ENCODE peak calls at places on chromosomes 7 and 10, in five cellular contexts. J, I, R, Q and K are unnamed samples.

GRCh38 chr10:6476989-6477388 is 103.1 kb downstream of the PRKCQ start:
- DNase-seq in R (no peak), I (no peak), Q (no peak), J (no peak), K (no peak)

GRCh38 chr7:89123871-89124270 is 328.3 kb upstream of the TEX47 start:
- DNase-seq in J (no peak), Q (no peak), R (no peak), I (no peak), K (no peak)

GRCh38 chr7:98934267-98934666 is 55.9 kb downstream of the TRRAP start:
- DNase-seq in Q (no peak), R (no peak), J (no peak), I (no peak), K (no peak)

GRCh38 chr7:15554744-15555143 is 7.1 kb downstream of the AGMO start:
- DNase-seq in I (no peak), Q (no peak), R (peak; percentile 9), J (no peak), K (no peak)

GRCh38 chr10:78178940-78179339 is 145.3 kb downstream of the RPS24 start:
- DNase-seq in Q (no peak), R (no peak), I (peak; percentile 73), J (peak; percentile 33), K (no peak)

GRCh38 chr7:73703649-73703984 is 15.9 kb downstream of the STX1A start:
- DNase-seq in R (no peak), Q (no peak), J (no peak), I (no peak), K (no peak)

GRCh38 chr7:33893377-33893776 is 12.0 kb upstream of the BMPER start:
- DNase-seq in I (no peak), J (no peak), R (no peak), Q (no peak), K (no peak)

GRCh38 chr7:27095050-27095896 is 527 bp downstream of the HOXA1 start:
- DNase-seq in Q (no peak), J (no peak), R (no peak), I (no peak), K (no peak)

GRCh38 chr7:95209778-95210177 is 114.6 kb downstream of the PON1 start:
- DNase-seq in J (no peak), Q (no peak), I (no peak), R (no peak), K (no peak)